ENCODE peak calls at places on chromosomes 16 and 17, in six cellular contexts. C is skeletal muscle cell; U is stimulated activated CD4-positive, alpha-beta T cell treated with anti-CD3 and anti-CD28 coated beads, TNF-alpha, amount 100 ng/mL, for 48 hours; Z is activated naive CD8-positive, alpha-beta T cell treated with anti-CD3 and anti-CD28 coated beads, Interleukin-2, amount 10 ng/mL, durations not matched to agents 7 days and 5 days; Q is mucosa of descending colon; I is Caki2. N is an unnamed sample.

GRCh38 chr16:79276506-79276905 is 324.0 kb downstream of the MAF start:
- DNase-seq in C (no peak), U (no peak), Z (no peak), Q (no peak), I (no peak), N (no peak)

GRCh38 chr16:87536795-87537142 is 43.9 kb upstream of the ZCCHC14 start:
- DNase-seq in C (no peak), U (no peak), Z (no peak), Q (no peak), I (no peak), N (no peak)

GRCh38 chr17:83180996-83181481 is 101.6 kb downstream of the METRNL start:
- DNase-seq in C (no peak), U (no peak), Z (no peak), Q (no peak), I (no peak), N (no peak)

GRCh38 chr17:9023389-9024210 is 2.3 kb downstream of the NTN1 start:
- DNase-seq in C (no peak), U (no peak), Z (peak), Q (no peak), I (no peak), N (no peak)

GRCh38 chr17:1055751-1056645 is 59.1 kb downstream of the TIMM22 start:
- DNase-seq in C (no peak), U (no peak), Z (peak), Q (peak), I (peak), N (peak)

GRCh38 chr16:60203525-60204124 is 1469.5 kb upstream of the GOT2 start:
- DNase-seq in C (no peak), U (no peak), Z (no peak), Q (no peak), I (no peak), N (no peak)

GRCh38 chr16:85659336-85659735 is 29.4 kb downstream of the GINS2 start:
- DNase-seq in C (no peak), U (no peak), Z (no peak), Q (no peak), I (no peak), N (no peak)

GRCh38 chr17:42895185-42895555 is 5.4 kb upstream of the G6PC1 start:
- DNase-seq in C (peak), U (no peak), Z (no peak), Q (peak), I (peak), N (no peak)

GRCh38 chr17:3894927-3895343 is 2.1 kb upstream of the CAMKK1 start:
- DNase-seq in C (no peak), U (no peak), Z (no peak), Q (peak), I (peak), N (no peak)

GRCh38 chr17:64698725-64699124 is 36.6 kb upstream of the SMURF2 start:
- DNase-seq in C (no peak), U (no peak), Z (no peak), Q (no peak), I (no peak), N (no peak)

GRCh38 chr17:77271421-77271820 is 130.7 kb downstream of the SEC14L1 start:
- DNase-seq in C (no peak), U (no peak), Z (no peak), Q (no peak), I (no peak), N (no peak)

GRCh38 chr17:39235555-39236221 is 9.9 kb upstream of the STAC2 start:
- DNase-seq in C (no peak), U (peak), Z (peak), Q (peak), I (peak), N (peak)

GRCh38 chr16:4180511-4180910 is 61.4 kb downstream of the SRL start:
- DNase-seq in C (no peak), U (no peak), Z (no peak), Q (no peak), I (no peak), N (no peak)

GRCh38 chr16:4309833-4310266 is 6.0 kb upstream of the GLIS2 start:
- DNase-seq in C (no peak), U (peak), Z (peak), Q (peak), I (peak), N (peak)

GRCh38 chr16:85460983-85461813 is 151.9 kb upstream of the GSE1 start:
- DNase-seq in C (peak), U (no peak), Z (no peak), Q (no peak), I (no peak), N (peak)

GRCh38 chr17:17759164-17759563 is 77.6 kb downstream of the SREBF1 start:
- DNase-seq in C (no peak), U (no peak), Z (no peak), Q (no peak), I (no peak), N (no peak)

GRCh38 chr16:82055728-82056549 is 20.9 kb downstream of the HSD17B2 start:
- DNase-seq in C (no peak), U (no peak), Z (no peak), Q (no peak), I (no peak), N (no peak)

GRCh38 chr16:53412549-53412948 is 21.7 kb upstream of the RBL2 start:
- DNase-seq in C (no peak), U (no peak), Z (no peak), Q (no peak), I (no peak), N (no peak)

GRCh38 chr16:87178977-87179376 is 138.2 kb downstream of the C16orf95 start:
- DNase-seq in C (no peak), U (no peak), Z (no peak), Q (peak), I (no peak), N (no peak)

GRCh38 chr16:83992624-83993023 is 24.6 kb downstream of the NECAB2 start:
- DNase-seq in C (peak), U (no peak), Z (no peak), Q (no peak), I (no peak), N (peak)

GRCh38 chr17:44541884-44542581 is 15.3 kb upstream of the FZD2 start:
- DNase-seq in C (no peak), U (no peak), Z (no peak), Q (no peak), I (no peak), N (no peak)

GRCh38 chr17:83010323-83011200 is 68.8 kb upstream of the METRNL start:
- DNase-seq in C (no peak), U (no peak), Z (no peak), Q (no peak), I (no peak), N (no peak)

GRCh38 chr17:39132192-39132600 is 19.2 kb downstream of the PLXDC1 start:
- DNase-seq in C (peak), U (no peak), Z (no peak), Q (no peak), I (no peak), N (no peak)

GRCh38 chr17:16001498-16001897 is 1.9 kb downstream of the TTC19 start:
- DNase-seq in C (no peak), U (no peak), Z (no peak), Q (no peak), I (no peak), N (no peak)

GRCh38 chr16:4651842-4652241 is 27.2 kb downstream of the MGRN1 start:
- DNase-seq in C (no peak), U (no peak), Z (no peak), Q (no peak), I (no peak), N (no peak)

GRCh38 chr16:66097746-66098145 is 268.7 kb upstream of the CDH5 start:
- DNase-seq in C (no peak), U (no peak), Z (no peak), Q (no peak), I (no peak), N (no peak)

GRCh38 chr17:76530826-76531500 is 6.5 kb downstream of the CYGB start:
- DNase-seq in C (no peak), U (no peak), Z (no peak), Q (no peak), I (no peak), N (no peak)

GRCh38 chr17:60902399-60902798 is 224.7 kb downstream of the BCAS3 start:
- DNase-seq in C (no peak), U (no peak), Z (no peak), Q (no peak), I (no peak), N (no peak)

GRCh38 chr17:10127819-10128375 is 70.5 kb downstream of the GAS7 start:
- DNase-seq in C (peak), U (no peak), Z (no peak), Q (peak), I (no peak), N (no peak)

GRCh38 chr16:53372942-53373871 is 61.1 kb upstream of the RBL2 start:
- DNase-seq in C (no peak), U (peak), Z (peak), Q (peak), I (peak), N (peak)

GRCh38 chr16:75062135-75062943 is 54.2 kb downstream of the LDHD start:
- DNase-seq in C (no peak), U (no peak), Z (no peak), Q (no peak), I (no peak), N (no peak)

GRCh38 chr16:57118461-57119084 is 26.2 kb downstream of the CPNE2 start:
- DNase-seq in C (no peak), U (no peak), Z (no peak), Q (no peak), I (no peak), N (no peak)

GRCh38 chr17:34259151-34259550 is 4.1 kb downstream of the CCL2 start:
- DNase-seq in C (peak), U (no peak), Z (no peak), Q (no peak), I (no peak), N (no peak)

GRCh38 chr16:57562066-57562465 is 19.6 kb downstream of the ADGRG5 start:
- DNase-seq in C (no peak), U (no peak), Z (no peak), Q (no peak), I (no peak), N (no peak)

N was measured in NCI-H2081.